ENCODE peak calls at places on chromosomes 3 and 15, in six cellular contexts. One of them, this sample, is unnamed.

GRCh38 chr3:197002701-197003454 is 26.7 kb downstream of the MELTF start:
- DNase-seq in pons: peak
- DNase-seq in left ventricle myocardium inferior: peak
- DNase-seq in GM10248: peak
- DNase-seq in progenitor cell of endocrine pancreas: peak
- DNase-seq in GM04504: peak
- DNase-seq in this sample: peak

GRCh38 chr15:57356636-57357035 is 19.7 kb upstream of the CGNL1 start:
- DNase-seq in pons: no peak
- DNase-seq in left ventricle myocardium inferior: no peak
- DNase-seq in GM10248: no peak
- DNase-seq in progenitor cell of endocrine pancreas: no peak
- DNase-seq in GM04504: peak
- DNase-seq in this sample: no peak

GRCh38 chr3:14552041-14552648 is 12.0 kb upstream of the GRIP2 start:
- DNase-seq in pons: no peak
- DNase-seq in left ventricle myocardium inferior: no peak
- DNase-seq in GM10248: no peak
- DNase-seq in progenitor cell of endocrine pancreas: no peak
- DNase-seq in GM04504: no peak
- DNase-seq in this sample: no peak

GRCh38 chr15:64523240-64523639 is 62.9 kb downstream of the ZNF609 start:
- DNase-seq in pons: no peak
- DNase-seq in left ventricle myocardium inferior: no peak
- DNase-seq in GM10248: no peak
- DNase-seq in progenitor cell of endocrine pancreas: no peak
- DNase-seq in GM04504: no peak
- DNase-seq in this sample: no peak

GRCh38 chr3:120265989-120266388 is 19.0 kb downstream of the GPR156 start:
- DNase-seq in pons: no peak
- DNase-seq in left ventricle myocardium inferior: no peak
- DNase-seq in GM10248: no peak
- DNase-seq in progenitor cell of endocrine pancreas: no peak
- DNase-seq in GM04504: no peak
- DNase-seq in this sample: no peak

GRCh38 chr3:180594631-180595348 is 7.2 kb upstream of the TTC14 start:
- DNase-seq in pons: peak
- DNase-seq in left ventricle myocardium inferior: no peak
- DNase-seq in GM10248: peak
- DNase-seq in progenitor cell of endocrine pancreas: no peak
- DNase-seq in GM04504: peak
- DNase-seq in this sample: no peak

GRCh38 chr3:186255703-186256331 is 106.2 kb downstream of the DGKG start:
- DNase-seq in pons: no peak
- DNase-seq in left ventricle myocardium inferior: no peak
- DNase-seq in GM10248: peak
- DNase-seq in progenitor cell of endocrine pancreas: no peak
- DNase-seq in GM04504: no peak
- DNase-seq in this sample: no peak

GRCh38 chr3:104909721-104910120 is 457.0 kb upstream of the ALCAM start:
- DNase-seq in pons: no peak
- DNase-seq in left ventricle myocardium inferior: no peak
- DNase-seq in GM10248: no peak
- DNase-seq in progenitor cell of endocrine pancreas: no peak
- DNase-seq in GM04504: no peak
- DNase-seq in this sample: no peak